ENCODE peak calls at places on chromosomes 6 and 20, in four cellular contexts. Y is iPS DF 6.9; B is SK-N-SH; K is CD4-positive, CD25-positive, alpha-beta regulatory T cell. X is an unnamed sample.
A peak's percentile ranks its signal among the peaks of the same experiment; 100 is the strongest.

GRCh38 chr6:56246544-56246940 is 838 bp downstream of the COL21A1 start:
- DNase-seq in B (no peak), K (no peak), Y (peak; percentile 25), X (no peak)

GRCh38 chr20:51237278-51237677 is 214.4 kb upstream of the KCNG1 start:
- DNase-seq in B (no peak), K (no peak), Y (no peak), X (no peak)

GRCh38 chr6:83758533-83758932 is 49.6 kb upstream of the SNAP91 start:
- DNase-seq in K (no peak), B (no peak), Y (no peak), X (no peak)

GRCh38 chr6:105372862-105373182 is 30.1 kb downstream of the PREP start:
- DNase-seq in K (no peak), Y (no peak), B (no peak), X (no peak)

GRCh38 chr6:20876016-20876415 is 341.8 kb downstream of the CDKAL1 start:
- DNase-seq in B (peak; percentile 70), Y (no peak), K (no peak), X (no peak)

GRCh38 chr6:49772296-49772695 is 14.8 kb downstream of the PGK2 start:
- DNase-seq in Y (no peak), K (no peak), B (no peak), X (no peak)

GRCh38 chr6:17962436-17963031 is 24.9 kb downstream of the KIF13A start:
- DNase-seq in K (no peak), B (peak; percentile 82), Y (no peak), X (no peak)

GRCh38 chr6:27237089-27237723 is 10.3 kb upstream of the PRSS16 start:
- DNase-seq in K (no peak), Y (no peak), B (no peak), X (no peak)

GRCh38 chr6:53250761-53251672 is 97.7 kb downstream of the ELOVL5 start:
- DNase-seq in Y (no peak), B (no peak), K (no peak), X (no peak)

GRCh38 chr20:31808481-31808880 is 10.7 kb upstream of the MYLK2 start:
- DNase-seq in B (no peak), Y (no peak), K (no peak), X (no peak)

GRCh38 chr20:32544260-32544722 is 40.8 kb downstream of the NOL4L start:
- DNase-seq in Y (no peak), B (no peak), K (no peak), X (no peak)

GRCh38 chr6:10610289-10610688 is 84.1 kb downstream of the C6orf52 start:
- DNase-seq in K (no peak), Y (no peak), B (no peak), X (no peak)

GRCh38 chr6:116332096-116332495 is 38.7 kb upstream of the DSE start:
- DNase-seq in K (no peak), Y (no peak), B (no peak), X (no peak)

GRCh38 chr6:113010590-113010989 is 663.5 kb downstream of the RFPL4B start:
- DNase-seq in K (no peak), B (no peak), Y (no peak), X (no peak)

GRCh38 chr6:155014715-155015300 is 19.7 kb downstream of the TIAM2 start:
- DNase-seq in B (no peak), Y (no peak), K (no peak), X (no peak)

GRCh38 chr20:51175156-51175555 is 152.2 kb upstream of the KCNG1 start:
- DNase-seq in Y (no peak), K (no peak), B (no peak), X (no peak)

GRCh38 chr6:162854734-162855191 is 127.0 kb downstream of the PACRG start:
- DNase-seq in B (no peak), K (no peak), Y (no peak), X (no peak)

GRCh38 chr6:257774-258173 is 34.5 kb upstream of the DUSP22 start:
- DNase-seq in Y (no peak), B (no peak), K (no peak), X (no peak)

GRCh38 chr6:56222509-56222908 is 24.9 kb downstream of the COL21A1 start:
- DNase-seq in Y (no peak), B (no peak), K (no peak), X (no peak)

GRCh38 chr20:36775196-36775595 is 1.6 kb upstream of the DSN1 start:
- DNase-seq in B (peak; percentile 6), K (no peak), Y (no peak), X (no peak)

GRCh38 chr20:63086421-63087235 is 79.9 kb upstream of the BHLHE23 start:
- DNase-seq in B (no peak), K (no peak), Y (no peak), X (no peak)

GRCh38 chr6:160393966-160394653 is 45.9 kb downstream of the SLC22A3 start:
- DNase-seq in B (no peak), Y (no peak), K (no peak), X (no peak)

GRCh38 chr6:90021701-90022100 is 127.4 kb downstream of the GJA10 start:
- DNase-seq in Y (no peak), B (no peak), K (no peak), X (no peak)

GRCh38 chr6:92231220-92231701 is 1188.1 kb downstream of the EPHA7 start:
- DNase-seq in K (no peak), Y (no peak), B (no peak), X (no peak)

GRCh38 chr6:52371656-52372151 is 9.8 kb downstream of the PAQR8 start:
- DNase-seq in Y (no peak), K (no peak), B (no peak), X (no peak)

GRCh38 chr20:37385176-37385575 is 39.2 kb downstream of the SRC start:
- DNase-seq in Y (no peak), K (no peak), B (peak; percentile 32), X (no peak)

GRCh38 chr6:56677559-56677958 is 34.9 kb upstream of the DST start:
- DNase-seq in Y (no peak), B (no peak), K (no peak), X (no peak)

GRCh38 chr20:32968833-32969241 is 35.4 kb downstream of the SUN5 start:
- DNase-seq in Y (no peak), K (no peak), B (no peak), X (no peak)

GRCh38 chr20:14986026-14986655 is 648.7 kb upstream of the FLRT3 start:
- DNase-seq in B (no peak), Y (no peak), K (no peak), X (no peak)

GRCh38 chr20:5127859-5128409 is 1.1 kb downstream of the CDS2 start:
- DNase-seq in B (peak; percentile 20), Y (no peak), K (no peak), X (no peak)

GRCh38 chr6:88538130-88538706 is 372.1 kb upstream of the CNR1 start:
- DNase-seq in B (no peak), Y (peak; percentile 43), K (no peak), X (no peak)

GRCh38 chr6:45835725-45836437 is 179.8 kb downstream of the CLIC5 start:
- DNase-seq in B (no peak), K (no peak), Y (no peak), X (no peak)

GRCh38 chr20:14488756-14489479 is 151.5 kb upstream of the FLRT3 start:
- DNase-seq in B (no peak), Y (no peak), K (no peak), X (no peak)

GRCh38 chr6:84866715-84867114 is 102.3 kb upstream of the TBX18 start:
- DNase-seq in Y (no peak), B (no peak), K (no peak), X (no peak)

GRCh38 chr6:11692451-11693376 is 85.9 kb downstream of the ADTRP start:
- DNase-seq in K (no peak), Y (no peak), B (no peak), X (no peak)
- H3K9me3 ChIP-seq in K (no peaks in the 10 kb centered on the region), Y (no peaks in the 10 kb centered on the region), B (no peaks in the 10 kb centered on the region), X (no peaks in the 10 kb centered on the region)

GRCh38 chr20:55667955-55668354 is 337.4 kb downstream of the CBLN4 start:
- DNase-seq in K (no peak), B (no peak), Y (no peak), X (no peak)

GRCh38 chr20:55667024-55667423 is 338.3 kb downstream of the CBLN4 start:
- DNase-seq in Y (no peak), K (no peak), B (no peak), X (no peak)

GRCh38 chr20:55668659-55669058 is 336.7 kb downstream of the CBLN4 start:
- DNase-seq in B (no peak), Y (no peak), K (no peak), X (no peak)
- H3K9me3 ChIP-seq in B (no peaks in the 10 kb centered on the region), Y (peaks cover 2% of the 10 kb centered on the region), K (peaks cover 2% of the 10 kb centered on the region), X (no peaks in the 10 kb centered on the region)

DNA sequence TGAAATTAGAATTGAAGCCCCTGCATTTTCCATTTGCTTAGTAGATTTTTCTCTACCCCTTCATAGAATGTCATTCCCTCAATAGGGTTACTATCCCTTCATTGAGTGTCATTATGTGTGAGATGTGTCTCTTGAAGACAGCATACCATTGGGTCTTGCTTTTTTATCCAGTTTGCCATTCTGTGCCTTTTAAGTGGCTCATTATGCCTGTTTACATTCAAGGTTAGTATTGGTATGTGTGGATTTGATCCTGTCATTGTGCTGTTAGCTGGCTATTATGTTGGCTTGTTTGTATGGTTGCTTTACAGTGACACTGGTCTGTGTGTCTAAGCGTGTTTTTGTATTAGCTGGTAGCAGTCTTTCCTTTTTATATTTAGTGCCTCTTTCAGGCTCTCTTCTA is 25.7 kb upstream of the TCF21 start:
- DNase-seq in K (no peak), Y (no peak), B (no peak), X (no peak)
- H3K9me3 ChIP-seq in K (peaks cover 16% of the 10 kb centered on the region), Y (no peaks in the 10 kb centered on the region), B (peaks cover 6% of the 10 kb centered on the region), X (peaks cover 6% of the 10 kb centered on the region)

GRCh38 chr6:170223718-170224693 is 66.9 kb downstream of the DLL1 start:
- DNase-seq in B (peak; percentile 73), K (no peak), Y (no peak), X (no peak)

GRCh38 chr6:170226647-170227046 is 64.2 kb downstream of the DLL1 start:
- DNase-seq in K (no peak), B (no peak), Y (no peak), X (no peak)

GRCh38 chr6:170222498-170223471 is 68.1 kb downstream of the DLL1 start:
- DNase-seq in Y (no peak), B (peak; percentile 17), K (no peak), X (no peak)

GRCh38 chr6:170225852-170226417 is 64.9 kb downstream of the DLL1 start:
- DNase-seq in Y (no peak), B (no peak), K (no peak), X (no peak)

GRCh38 chr6:170224694-170225660 is 65.9 kb downstream of the DLL1 start:
- DNase-seq in B (no peak), K (no peak), Y (no peak), X (no peak)
- H3K9me3 ChIP-seq in B (no peaks in the 10 kb centered on the region), K (no peaks in the 10 kb centered on the region), Y (no peaks in the 10 kb centered on the region), X (no peaks in the 10 kb centered on the region)

GRCh38 chr20:58503668-58504067 is 11.5 kb downstream of the APCDD1L start:
- DNase-seq in K (no peak), B (no peak), Y (no peak), X (no peak)
- H3K9me3 ChIP-seq in K (peaks cover 26% of the 10 kb centered on the region), B (peaks cover 7% of the 10 kb centered on the region), Y (no peaks in the 10 kb centered on the region), X (peaks cover 3% of the 10 kb centered on the region)

DNA sequence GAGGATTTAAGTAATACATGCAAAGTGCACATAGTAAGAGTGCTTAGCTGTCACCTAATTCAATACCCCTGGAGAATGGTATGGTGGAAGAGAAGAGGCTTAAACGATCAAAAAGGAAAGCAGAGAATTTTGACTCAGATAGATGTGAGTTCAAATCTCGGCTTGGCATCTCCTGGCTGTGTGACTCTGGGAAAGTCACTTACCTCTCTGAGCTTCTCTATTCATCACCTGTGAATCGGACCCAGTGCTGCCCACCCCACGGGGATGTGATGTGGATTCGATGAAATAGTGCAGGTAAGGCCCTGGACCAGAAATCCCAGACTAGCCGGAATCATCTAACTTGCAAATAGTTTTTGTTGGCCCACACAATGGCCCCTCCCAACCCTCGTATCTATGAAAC is 1.8 kb upstream of the B4GALT5 start:
- DNase-seq in K (no peak), B (no peak), Y (no peak), X (no peak)
- H3K9me3 ChIP-seq in K (no peaks in the 10 kb centered on the region), B (no peaks in the 10 kb centered on the region), Y (no peaks in the 10 kb centered on the region), X (no peaks in the 10 kb centered on the region)

GRCh38 chr20:519999-520398 is 23.6 kb downstream of the CSNK2A1 start:
- DNase-seq in Y (no peak), K (no peak), B (no peak), X (no peak)
- H3K9me3 ChIP-seq in Y (no peaks in the 10 kb centered on the region), K (peaks cover 10% of the 10 kb centered on the region), B (peaks cover 21% of the 10 kb centered on the region), X (no peaks in the 10 kb centered on the region)

X was measured in T-helper 17 cell.